ENCODE peak calls at places on chromosomes 1 and 21, in eight cellular contexts. C, A, M, G, K, D, I and Y are unnamed samples.

GRCh38 chr1:46413596-46413985 is 19.5 kb downstream of the FAAH start:
- DNase-seq in C (peak), G (no peak), M (no peak), D (no peak), I (no peak), A (peak), K (peak), Y (no peak)

GRCh38 chr1:94714552-94714951 is 105.6 kb upstream of the SLC44A3 start:
- DNase-seq in M (no peak), D (no peak), A (no peak), I (no peak), G (no peak), K (no peak), C (no peak), Y (no peak)

GRCh38 chr1:54566438-54567141 is 18.6 kb downstream of the ACOT11 start:
- DNase-seq in D (no peak), I (no peak), K (no peak), C (no peak), M (no peak), G (no peak), A (no peak), Y (no peak)

GRCh38 chr1:53640696-53641065 is 98.3 kb downstream of the GLIS1 start:
- DNase-seq in M (no peak), I (no peak), C (no peak), D (no peak), K (no peak), A (no peak), G (no peak), Y (no peak)

GRCh38 chr1:72371259-72372035 is 89.1 kb upstream of the NEGR1 start:
- DNase-seq in M (no peak), G (no peak), A (peak), K (no peak), D (no peak), C (peak), I (no peak), Y (no peak)

GRCh38 chr1:93673159-93673657 is 8.4 kb downstream of the BCAR3 start:
- DNase-seq in C (peak), D (no peak), K (no peak), M (no peak), I (no peak), A (no peak), G (no peak), Y (no peak)

GRCh38 chr1:953524-954320 is 5.3 kb downstream of the NOC2L start:
- DNase-seq in C (no peak), I (no peak), M (no peak), G (no peak), A (no peak), K (no peak), D (no peak), Y (no peak)

GRCh38 chr1:100879422-100879821 is 15.2 kb downstream of the EXTL2 start:
- DNase-seq in M (no peak), C (no peak), G (no peak), A (no peak), I (no peak), D (no peak), K (no peak), Y (no peak)

GRCh38 chr1:221022331-221022730 is 143.1 kb downstream of the HLX start:
- DNase-seq in I (no peak), K (no peak), G (no peak), C (no peak), A (no peak), D (no peak), M (no peak), Y (no peak)

GRCh38 chr1:35111106-35111505 is 31.9 kb downstream of the ZMYM1 start:
- DNase-seq in G (no peak), D (no peak), C (no peak), A (no peak), I (no peak), K (no peak), M (no peak), Y (no peak)

GRCh38 chr1:185585770-185586169 is 148.4 kb upstream of the HMCN1 start:
- DNase-seq in M (no peak), G (no peak), A (no peak), D (no peak), C (peak), K (no peak), I (no peak), Y (no peak)

GRCh38 chr1:203508463-203508862 is 14.5 kb downstream of the OPTC start:
- DNase-seq in G (no peak), M (no peak), K (no peak), C (no peak), A (peak), I (no peak), D (no peak), Y (no peak)

GRCh38 chr1:180155202-180155682 is 573 bp downstream of the QSOX1 start:
- DNase-seq in D (no peak), M (no peak), K (peak), I (peak), G (peak), A (no peak), C (peak), Y (no peak)

GRCh38 chr1:65177457-65177856 is 29.5 kb downstream of the AK4 start:
- DNase-seq in K (no peak), A (no peak), I (no peak), G (no peak), M (no peak), C (no peak), D (no peak), Y (no peak)

GRCh38 chr1:225610539-225610938 is 42.4 kb downstream of the ENAH start:
- DNase-seq in A (no peak), C (no peak), D (no peak), M (no peak), I (no peak), G (no peak), K (no peak), Y (no peak)

GRCh38 chr1:87329051-87329755 is 523 bp downstream of the LMO4 start:
- DNase-seq in I (peak), M (peak), D (no peak), C (peak), K (peak), A (peak), G (peak), Y (no peak)

GRCh38 chr1:39490596-39491145 is 765 bp upstream of the BMP8A start:
- DNase-seq in C (no peak), D (no peak), K (no peak), A (peak), M (no peak), G (no peak), I (peak), Y (no peak)

GRCh38 chr1:31064685-31065309 is 720 bp downstream of the PUM1 start:
- DNase-seq in I (peak), M (no peak), K (peak), A (no peak), C (peak), D (no peak), G (peak), Y (no peak)

GRCh38 chr1:25683731-25684130 is 67.1 kb downstream of the MAN1C1 start:
- DNase-seq in G (no peak), M (no peak), D (no peak), C (no peak), K (no peak), I (no peak), A (no peak), Y (no peak)

GRCh38 chr1:161730050-161730564 is 8.8 kb downstream of the FCRLB start:
- DNase-seq in K (peak), D (no peak), I (no peak), C (no peak), G (no peak), M (no peak), A (no peak), Y (no peak)

GRCh38 chr1:94039514-94039870 is 81.5 kb downstream of the ABCA4 start:
- DNase-seq in D (no peak), I (peak), A (peak), M (peak), G (peak), K (peak), C (peak), Y (peak)

GRCh38 chr1:84168783-84169182 is 24.7 kb downstream of the PRKACB start:
- DNase-seq in M (no peak), I (no peak), G (no peak), A (no peak), D (no peak), C (no peak), K (no peak), Y (no peak)

GRCh38 chr1:47944561-47944960 is 52.6 kb downstream of the TRABD2B start:
- DNase-seq in D (no peak), M (no peak), A (no peak), G (no peak), I (no peak), K (no peak), C (no peak), Y (no peak)

GRCh38 chr1:219660666-219661463 is 48.0 kb upstream of the ZC3H11B start:
- DNase-seq in C (peak), A (peak), I (peak), G (peak), D (peak), K (peak), M (peak), Y (peak)

GRCh38 chr21:40276001-40276400 is 408.8 kb downstream of the PCP4 start:
- DNase-seq in C (no peak), K (no peak), G (no peak), M (no peak), A (no peak), D (no peak), I (no peak), Y (no peak)

GRCh38 chr1:116910379-116911165 is 856 bp downstream of the PTGFRN start:
- DNase-seq in K (peak), D (no peak), G (peak), I (peak), A (peak), M (peak), C (peak), Y (no peak)

GRCh38 chr21:41668686-41669532 is 97.9 kb downstream of the RIPK4 start:
- DNase-seq in A (no peak), M (no peak), K (no peak), G (no peak), D (no peak), C (no peak), I (no peak), Y (no peak)

GRCh38 chr1:33349778-33350610 is 29.1 kb upstream of the A3GALT2 start:
- DNase-seq in I (peak), G (peak), D (peak), C (peak), M (peak), A (peak), K (peak), Y (peak)

GRCh38 chr1:113396585-113396984 is 6.3 kb downstream of the MAGI3 start:
- DNase-seq in I (no peak), A (no peak), C (no peak), M (no peak), K (no peak), D (no peak), G (no peak), Y (no peak)

GRCh38 chr1:245277276-245277675 is 122.5 kb downstream of the KIF26B start:
- DNase-seq in G (no peak), D (no peak), A (peak), M (no peak), K (peak), I (peak), C (peak), Y (no peak)
- TF ChIP-seq CTCF in G (no peak), D (no peak), A (peak), M (peak), K (peak), I (peak), C (peak), Y (no peak)

GRCh38 chr1:23799570-23800395 is 771 bp downstream of the GALE start:
- DNase-seq in A (peak), M (no peak), I (peak), G (peak), D (no peak), C (peak), K (peak), Y (peak)

GRCh38 chr1:23797478-23798448 is 2.8 kb downstream of the GALE start:
- DNase-seq in G (no peak), M (no peak), I (no peak), K (no peak), A (no peak), D (no peak), C (no peak), Y (no peak)

GRCh38 chr1:23798662-23799142 is 1.9 kb downstream of the GALE start:
- DNase-seq in M (no peak), K (no peak), A (no peak), G (no peak), I (peak), D (no peak), C (peak), Y (no peak)

GRCh38 chr1:23800396-23801337 is at the start of gene GALE:
- DNase-seq in K (peak), A (peak), G (peak), M (peak), C (peak), D (peak), I (peak), Y (peak)

DNA sequence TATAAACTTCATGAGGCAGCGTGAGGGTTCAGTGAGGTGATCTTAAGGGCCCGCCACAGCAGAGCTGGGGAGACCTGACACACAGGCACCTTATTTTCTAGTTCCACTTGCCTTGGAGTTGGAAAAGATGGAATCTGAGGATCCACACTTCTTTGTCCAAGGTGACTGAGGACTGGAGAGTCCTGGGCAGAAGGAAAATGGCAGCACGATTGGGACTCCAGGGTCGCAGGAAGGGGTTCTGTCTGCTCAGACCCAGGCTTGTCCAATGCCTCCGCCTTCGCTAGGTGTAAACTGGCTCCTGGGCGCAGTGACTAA is 1.3 kb downstream of the GALE start:
- DNase-seq in G (no peak), M (no peak), K (no peak), D (no peak), C (no peak), I (no peak), A (no peak), Y (no peak)
- TF ChIP-seq CTCF in G (no peak), M (no peak), K (no peak), D (no peak), C (no peak), I (no peak), A (no peak), Y (no peak)

DNA sequence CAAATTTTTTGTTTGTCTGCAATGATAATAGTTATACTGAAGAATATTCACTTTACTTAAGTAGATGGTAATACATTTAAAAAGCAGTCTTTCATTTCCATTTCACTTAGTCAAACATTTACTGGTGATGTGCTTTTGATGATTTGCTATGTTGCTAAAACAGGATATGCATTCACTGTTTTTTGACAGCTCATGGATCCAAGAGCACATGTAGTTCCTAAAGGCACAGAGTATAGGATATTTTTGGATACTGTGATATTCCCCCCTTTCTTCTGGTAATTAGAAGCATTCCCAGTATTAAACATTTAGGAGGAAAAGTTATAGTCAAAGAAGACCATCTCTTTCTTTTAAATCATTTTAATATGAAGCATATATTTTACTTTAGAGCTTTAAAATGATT is 45.9 kb downstream of the RAP1A start:
- DNase-seq in G (no peak), C (no peak), M (no peak), I (no peak), A (no peak), K (no peak), D (no peak), Y (no peak)
- TF ChIP-seq CTCF in G (no peak), C (no peak), M (no peak), I (no peak), A (no peak), K (no peak), D (no peak), Y (no peak)

GRCh38 chr1:36160388-36160948 is 4.5 kb downstream of the MAP7D1 start:
- DNase-seq in K (no peak), D (no peak), I (no peak), A (no peak), G (no peak), C (no peak), M (no peak), Y (no peak)

GRCh38 chr1:36159614-36160387 is 3.8 kb downstream of the MAP7D1 start:
- DNase-seq in D (no peak), M (no peak), K (no peak), I (no peak), C (no peak), G (no peak), A (no peak), Y (no peak)

GRCh38 chr1:36162680-36163079 is 6.7 kb downstream of the MAP7D1 start:
- DNase-seq in I (no peak), D (no peak), A (no peak), C (no peak), K (no peak), G (no peak), M (no peak), Y (no peak)

GRCh38 chr1:36161656-36162531 is 5.9 kb downstream of the MAP7D1 start:
- DNase-seq in C (no peak), A (peak), M (no peak), D (no peak), G (peak), K (peak), I (peak), Y (no peak)

DNA sequence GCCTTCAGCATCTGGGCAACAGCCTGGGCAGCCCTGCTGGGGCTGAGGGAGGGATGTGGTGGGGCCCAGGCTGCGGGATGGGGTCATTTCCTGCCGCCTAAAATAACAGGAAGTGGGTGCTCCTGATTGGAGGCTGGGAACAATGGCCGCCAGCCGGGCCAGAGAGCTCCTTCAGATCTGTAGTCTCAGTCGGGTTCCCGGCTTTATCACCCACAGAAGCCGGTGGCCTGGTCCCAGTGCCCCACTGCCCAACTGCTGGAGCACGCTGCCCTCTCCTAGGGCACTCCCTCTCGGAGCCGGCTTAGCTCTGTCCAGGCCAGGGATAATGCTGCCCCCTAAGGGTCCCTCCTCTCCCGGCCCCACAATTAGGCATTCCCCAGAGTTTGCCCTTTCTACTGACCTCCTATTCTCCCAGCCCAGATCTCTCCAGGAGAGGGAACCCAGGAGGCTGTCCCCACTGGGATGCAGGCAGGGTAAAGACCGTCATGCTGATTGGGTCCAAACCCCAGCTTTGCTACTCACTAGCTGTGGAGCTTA is 5.1 kb downstream of the MAP7D1 start:
- DNase-seq in I (peak), M (no peak), A (peak), D (no peak), K (peak), G (peak), C (peak), Y (no peak)
- TF ChIP-seq CTCF in I (no peak), M (peak), A (peak), D (no peak), K (peak), G (peak), C (no peak), Y (no peak)